ENCODE peak calls at places on chromosomes 7 and 10, in ten cellular contexts. S, O, T, R, D, B, J, Y, A and Z are unnamed samples.

GRCh38 chr7:105136221-105136620 is 122.2 kb downstream of the KMT2E start:
- DNase-seq in S (peak; percentile 14), O (peak; percentile 18), T (no peak), R (no peak), D (no peak), B (no peak), J (no peak), Y (no peak), A (peak; percentile 31), Z (no peak)

GRCh38 chr10:125142946-125143345 is 17.4 kb downstream of the CTBP2 start:
- DNase-seq in S (no peak), O (no peak), T (no peak), R (no peak), D (no peak), B (no peak), J (no peak), Y (no peak), A (no peak), Z (no peak)

GRCh38 chr7:131486346-131486745 is 70.1 kb downstream of the PODXL start:
- DNase-seq in S (no peak), O (no peak), T (no peak), R (no peak), D (no peak), B (no peak), J (no peak), Y (no peak), A (no peak), Z (no peak)

GRCh38 chr7:86926732-86927131 is 132.7 kb downstream of the ELAPOR2 start:
- DNase-seq in S (peak; percentile 73), O (peak; percentile 57), T (peak; percentile 44), R (peak; percentile 6), D (peak; percentile 71), B (no peak), J (peak; percentile 29), Y (no peak), A (peak; percentile 76), Z (no peak)

GRCh38 chr7:100559127-100559526 is 14.6 kb downstream of the SAP25 start:
- DNase-seq in S (no peak), O (no peak), T (no peak), R (no peak), D (no peak), B (no peak), J (no peak), Y (no peak), A (no peak), Z (no peak)

GRCh38 chr10:133100706-133101463 is 13.2 kb downstream of the ADGRA1 start:
- DNase-seq in S (peak; percentile 19), O (no peak), T (no peak), R (no peak), D (no peak), B (no peak), J (peak; percentile 82), Y (no peak), A (no peak), Z (no peak)

GRCh38 chr10:80261316-80262030 is 28.0 kb downstream of the MAT1A start:
- DNase-seq in S (no peak), O (no peak), T (no peak), R (no peak), D (no peak), B (no peak), J (no peak), Y (no peak), A (no peak), Z (no peak)

GRCh38 chr10:1251769-1252168 is 195.6 kb downstream of the WDR37 start:
- DNase-seq in S (no peak), O (no peak), T (no peak), R (no peak), D (no peak), B (no peak), J (no peak), Y (no peak), A (no peak), Z (no peak)

GRCh38 chr10:14086596-14086995 is 244.1 kb downstream of the FRMD4A start:
- DNase-seq in S (no peak), O (no peak), T (no peak), R (no peak), D (peak; percentile 37), B (no peak), J (no peak), Y (no peak), A (no peak), Z (no peak)

GRCh38 chr10:28737096-28737495 is 59.8 kb downstream of the BAMBI start:
- DNase-seq in S (no peak), O (no peak), T (no peak), R (no peak), D (no peak), B (no peak), J (no peak), Y (no peak), A (no peak), Z (no peak)

GRCh38 chr10:369441-370221 is 234.4 kb downstream of the ZMYND11 start:
- DNase-seq in S (no peak), O (no peak), T (no peak), R (no peak), D (peak; percentile 64), B (no peak), J (no peak), Y (no peak), A (peak; percentile 95), Z (no peak)

GRCh38 chr7:41940760-41941343 is 238.0 kb upstream of the INHBA start:
- DNase-seq in S (peak; percentile 77), O (peak; percentile 91), T (peak; percentile 59), R (peak; percentile 28), D (peak; percentile 84), B (peak; percentile 68), J (peak; percentile 64), Y (peak; percentile 80), A (peak; percentile 79), Z (no peak)